ENCODE peak calls at places on chromosomes 3 and 15, in five cellular contexts. F is tibial artery, C is fibroblast of lung, G is A549, I is kidney. Z is an unnamed sample.
A peak's percentile ranks its signal among the peaks of the same experiment; 100 is the strongest.

GRCh38 chr3:87207500-87207899 is 19.6 kb upstream of the CHMP2B start:
- DNase-seq in F (no peak), C (peak; percentile 35), G (peak; percentile 19), I (no peak), Z (peak; percentile 63)

GRCh38 chr3:187987162-187987561 is 166.8 kb upstream of the LPP start:
- DNase-seq in F (no peak), C (no peak), G (no peak), I (no peak), Z (no peak)

GRCh38 chr3:192887047-192887446 is 30.6 kb downstream of the MB21D2 start:
- DNase-seq in F (no peak), C (peak; percentile 97), G (no peak), I (no peak), Z (peak; percentile 86)

GRCh38 chr15:61390138-61390537 is 161.0 kb upstream of the RORA start:
- DNase-seq in F (no peak), C (no peak), G (no peak), I (no peak), Z (no peak)

GRCh38 chr15:68205949-68206539 is 912 bp upstream of the CALML4 start:
- DNase-seq in F (peak; percentile 72), C (no peak), G (no peak), I (no peak), Z (no peak)

GRCh38 chr15:62665449-62665848 is 377.1 kb upstream of the TPM1 start:
- DNase-seq in F (no peak), C (peak; percentile 52), G (no peak), I (no peak), Z (no peak)

GRCh38 chr15:77907824-77908751 is 169.4 kb downstream of the TBC1D2B start:
- DNase-seq in F (peak; percentile 20), C (peak; percentile 64), G (no peak), I (peak; percentile 75), Z (no peak)

GRCh38 chr3:192571197-192571791 is 156.0 kb downstream of the FGF12 start:
- DNase-seq in F (peak; percentile 36), C (peak; percentile 63), G (peak; percentile 6), I (peak; percentile 79), Z (peak; percentile 47)

GRCh38 chr3:58038675-58039302 is 30.6 kb downstream of the FLNB start:
- DNase-seq in F (no peak), C (peak; percentile 58), G (no peak), I (no peak), Z (no peak)

GRCh38 chr15:25903024-25903581 is 40.0 kb upstream of the ATP10A start:
- DNase-seq in F (no peak), C (peak; percentile 47), G (no peak), I (no peak), Z (no peak)

GRCh38 chr3:112333386-112334334 is 704 bp downstream of the CD200 start:
- DNase-seq in F (peak; percentile 23), C (peak; percentile 36), G (no peak), I (peak; percentile 55), Z (no peak)

GRCh38 chr15:31223478-31224350 is 102.9 kb upstream of the KLF13 start:
- DNase-seq in F (no peak), C (no peak), G (no peak), I (peak; percentile 80), Z (no peak)

GRCh38 chr3:129068291-129068886 is 7.8 kb downstream of the GP9 start:
- DNase-seq in F (no peak), C (peak; percentile 42), G (no peak), I (peak; percentile 73), Z (no peak)

GRCh38 chr3:69079269-69080159 is 651 bp downstream of the UBA3 start:
- DNase-seq in F (no peak), C (no peak), G (no peak), I (peak; percentile 71), Z (no peak)

GRCh38 chr3:159216295-159216694 is 414.4 kb downstream of the MFSD1 start:
- DNase-seq in F (no peak), C (no peak), G (no peak), I (no peak), Z (no peak)

GRCh38 chr3:165170236-165170635 is 25.9 kb downstream of the SLITRK3 start:
- DNase-seq in F (no peak), C (no peak), G (no peak), I (no peak), Z (no peak)
- TF ChIP-seq CTCF in F (no peak), C (no peak), G (no peak), I (no peak), Z (no peak)

GRCh38 chr15:40095381-40096093 is 13.1 kb downstream of the BMF start:
- DNase-seq in F (no peak), C (no peak), G (no peak), I (peak; percentile 15), Z (no peak)

GRCh38 chr15:40092416-40093223 is 16.1 kb downstream of the BMF start:
- DNase-seq in F (peak; percentile 80), C (peak; percentile 81), G (no peak), I (peak; percentile 90), Z (no peak)

GRCh38 chr15:40093224-40093842 is 15.3 kb downstream of the BMF start:
- DNase-seq in F (no peak), C (no peak), G (no peak), I (peak; percentile 77), Z (no peak)

GRCh38 chr15:40096094-40096876 is 12.4 kb downstream of the BMF start:
- DNase-seq in F (no peak), C (no peak), G (no peak), I (peak; percentile 3), Z (no peak)

GRCh38 chr15:40094156-40094555 is 14.5 kb downstream of the BMF start:
- DNase-seq in F (no peak), C (no peak), G (no peak), I (peak; percentile 38), Z (no peak)
- H3K27ac ChIP-seq in F (no peak overlapping the region), C (no peak overlapping the region), G (no peak overlapping the region), I (no peak overlapping the region), Z (no peak overlapping the region)

GRCh38 chr15:65004993-65005392 is 15.3 kb upstream of the SPG21 start:
- DNase-seq in F (no peak), C (no peak), G (no peak), I (no peak), Z (no peak)

GRCh38 chr15:65006876-65007275 is 17.2 kb upstream of the SPG21 start:
- DNase-seq in F (no peak), C (no peak), G (no peak), I (no peak), Z (no peak)

DNA sequence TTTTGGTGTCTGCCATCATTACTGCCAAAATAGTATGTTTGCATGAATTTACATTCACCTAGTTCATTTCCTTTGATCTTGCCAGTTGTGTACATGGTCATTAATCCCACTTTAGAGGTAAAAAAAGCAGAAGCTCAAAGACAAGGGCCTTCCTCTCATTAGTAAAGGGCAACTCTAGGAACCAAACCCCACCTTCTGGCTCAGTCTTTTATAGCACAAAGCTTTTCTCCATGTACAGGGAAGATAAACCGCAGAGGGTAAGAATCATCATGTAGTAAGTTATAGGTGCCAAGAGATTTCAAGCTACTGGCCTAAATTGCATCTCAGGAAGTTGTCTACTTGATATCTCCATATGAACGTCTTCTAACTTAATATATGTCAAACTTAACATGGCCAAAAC is 19.3 kb upstream of the SPG21 start:
- DNase-seq in F (no peak), C (no peak), G (no peak), I (no peak), Z (no peak)
- TF ChIP-seq CTCF in F (no peak), C (peak; percentile 16), G (no peak), I (no peak), Z (peak; percentile 38)

DNA sequence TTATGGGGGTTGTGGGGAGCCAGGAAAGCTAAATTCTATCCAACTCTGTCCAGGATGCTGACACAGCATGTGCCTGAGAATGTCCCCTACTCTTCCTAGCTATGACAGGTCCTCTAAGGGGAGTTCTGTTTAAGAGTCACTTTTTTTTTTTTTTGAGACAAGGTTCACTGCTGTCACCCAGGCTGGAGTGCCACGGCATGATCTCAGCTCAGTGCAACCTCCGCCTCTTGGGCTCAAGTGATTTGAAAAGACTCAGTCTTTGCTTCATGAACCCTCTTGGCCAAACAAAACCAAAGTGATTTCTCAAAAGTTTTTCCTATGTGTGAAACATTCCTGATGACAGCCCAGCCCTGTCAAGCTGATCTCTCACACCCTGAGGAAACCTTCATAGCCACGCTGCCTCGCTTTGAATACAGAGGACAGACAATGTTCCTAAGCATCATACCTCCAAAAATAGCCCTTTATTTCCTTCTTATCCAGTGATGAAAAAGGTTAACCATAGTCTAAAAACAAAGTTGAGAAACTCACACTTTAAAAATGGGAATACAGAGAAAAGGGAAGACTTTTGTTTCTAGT is 105.5 kb upstream of the PROK2 start:
- DNase-seq in F (no peak), C (no peak), G (no peak), I (no peak), Z (no peak)
- H3K27ac ChIP-seq in F (no peak overlapping the region), C (no peak overlapping the region), G (no peak overlapping the region), I (no peak overlapping the region), Z (no peak overlapping the region)

GRCh38 chr15:80173022-80173759 is 20.4 kb downstream of the FAH start:
- DNase-seq in F (peak; percentile 76), C (peak; percentile 36), G (peak; percentile 74), I (no peak), Z (peak; percentile 42)

GRCh38 chr15:80175436-80175835 is 22.6 kb downstream of the FAH start:
- DNase-seq in F (no peak), C (no peak), G (no peak), I (no peak), Z (no peak)

GRCh38 chr15:80176443-80176842 is 23.6 kb downstream of the FAH start:
- DNase-seq in F (no peak), C (no peak), G (no peak), I (no peak), Z (no peak)

GRCh38 chr15:80172401-80172800 is 19.6 kb downstream of the FAH start:
- DNase-seq in F (no peak), C (no peak), G (no peak), I (no peak), Z (no peak)

DNA sequence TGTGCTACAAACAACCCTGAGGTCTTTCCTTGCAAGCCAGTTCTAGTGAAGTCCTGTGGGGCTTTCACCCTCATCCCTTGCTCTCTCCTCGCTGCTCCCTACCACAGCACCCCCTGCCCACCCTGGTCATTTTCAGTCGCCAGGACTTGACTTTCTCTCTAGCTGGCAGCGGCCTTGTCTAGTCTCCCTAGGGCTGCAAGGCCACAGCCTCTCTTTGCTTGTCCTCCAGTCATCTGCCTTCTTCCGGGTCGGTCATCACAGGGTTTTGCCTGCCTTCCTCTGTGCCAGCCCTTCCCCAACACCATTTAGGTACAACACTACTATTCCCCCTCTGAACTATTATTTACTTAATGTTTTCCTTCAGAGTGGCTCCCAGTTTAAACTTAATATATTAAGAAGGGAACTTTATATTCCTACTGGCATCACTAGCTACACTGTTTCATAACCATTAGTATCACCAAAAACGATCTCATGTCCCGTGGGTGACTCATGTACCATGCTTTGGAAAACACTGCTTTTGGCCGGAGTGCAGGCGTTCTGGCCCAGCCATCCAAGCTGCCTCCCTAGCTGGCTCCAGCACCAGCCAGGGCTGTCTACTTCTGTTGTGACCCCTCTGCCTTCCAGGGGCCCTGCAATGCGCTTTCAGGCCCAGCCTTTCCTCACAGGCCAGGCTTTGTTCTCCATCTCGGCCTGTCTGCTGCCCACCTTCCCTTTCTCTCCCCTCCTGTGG is 21.4 kb downstream of the FAH start:
- DNase-seq in F (peak; percentile 83), C (peak; percentile 80), G (no peak), I (no peak), Z (no peak)
- TF ChIP-seq CTCF in F (no peak), C (no peak), G (no peak), I (no peak), Z (no peak)

Z was measured in foreskin keratinocyte.